ENCODE peak calls at places on chromosomes 12 and 14, in eight cellular contexts. Q, A, J, Y, M, L, W and X are unnamed samples.
A peak's percentile ranks its signal among the peaks of the same experiment; 100 is the strongest.

GRCh38 chr12:56257491-56258067 is 605 bp downstream of the ANKRD52 start:
- DNase-seq in Q (no peak), A (peak; percentile 81), J (peak; percentile 38), Y (peak; percentile 43), M (peak; percentile 39), L (peak; percentile 50), W (peak; percentile 41), X (peak; percentile 77)

GRCh38 chr12:78248321-78248720 is 417.6 kb downstream of the NAV3 start:
- DNase-seq in Q (no peak), A (no peak), J (no peak), Y (no peak), M (no peak), L (no peak), W (no peak), X (no peak)

GRCh38 chr14:54845616-54846015 is 57.0 kb downstream of the GCH1 start:
- DNase-seq in Q (no peak), A (no peak), J (no peak), Y (no peak), M (no peak), L (no peak), W (no peak), X (no peak)

GRCh38 chr12:113299619-113300237 is 35.2 kb downstream of the SLC8B1 start:
- DNase-seq in Q (peak; percentile 96), A (peak; percentile 69), J (peak; percentile 87), Y (no peak), M (peak; percentile 83), L (peak; percentile 58), W (no peak), X (no peak)

GRCh38 chr14:50946234-50946935 is 2.1 kb upstream of the PYGL start:
- DNase-seq in Q (no peak), A (no peak), J (no peak), Y (no peak), M (no peak), L (peak; percentile 26), W (no peak), X (no peak)

GRCh38 chr12:107296681-107297086 is 203.3 kb upstream of the CRY1 start:
- DNase-seq in Q (no peak), A (no peak), J (peak; percentile 82), Y (no peak), M (peak; percentile 50), L (no peak), W (no peak), X (no peak)

GRCh38 chr14:23512156-23512555 is 39.4 kb downstream of the ZFHX2 start:
- DNase-seq in Q (no peak), A (peak; percentile 77), J (no peak), Y (no peak), M (no peak), L (no peak), W (no peak), X (no peak)

GRCh38 chr12:113002155-113002554 is 23.8 kb downstream of the OAS2 start:
- DNase-seq in Q (no peak), A (no peak), J (no peak), Y (no peak), M (no peak), L (peak; percentile 35), W (no peak), X (no peak)

GRCh38 chr12:89513544-89513943 is 11.1 kb downstream of the GALNT4 start:
- DNase-seq in Q (no peak), A (no peak), J (no peak), Y (no peak), M (no peak), L (no peak), W (no peak), X (no peak)

GRCh38 chr14:26636571-26636970 is 38.7 kb upstream of the NOVA1 start:
- DNase-seq in Q (no peak), A (no peak), J (no peak), Y (no peak), M (no peak), L (no peak), W (no peak), X (no peak)

GRCh38 chr12:44372259-44372658 is 503.9 kb downstream of the NELL2 start:
- DNase-seq in Q (no peak), A (peak; percentile 7), J (peak; percentile 67), Y (no peak), M (peak; percentile 1), L (peak; percentile 75), W (no peak), X (no peak)

GRCh38 chr12:131010376-131011131 is 56.8 kb downstream of the ADGRD1 start:
- DNase-seq in Q (no peak), A (no peak), J (no peak), Y (no peak), M (no peak), L (no peak), W (no peak), X (no peak)

GRCh38 chr12:39990122-39991101 is 115.5 kb downstream of the SLC2A13 start:
- DNase-seq in Q (peak; percentile 16), A (peak; percentile 62), J (peak; percentile 21), Y (no peak), M (peak; percentile 46), L (peak; percentile 41), W (no peak), X (peak; percentile 49)

GRCh38 chr14:31660728-31661127 is 99.5 kb downstream of the NUBPL start:
- DNase-seq in Q (no peak), A (no peak), J (no peak), Y (no peak), M (no peak), L (no peak), W (no peak), X (no peak)

GRCh38 chr14:83419420-83419819 is 1885.8 kb upstream of the SEL1L start:
- DNase-seq in Q (no peak), A (no peak), J (no peak), Y (no peak), M (no peak), L (no peak), W (no peak), X (no peak)

GRCh38 chr12:47986832-47987231 is 17.4 kb downstream of the COL2A1 start:
- DNase-seq in Q (no peak), A (no peak), J (no peak), Y (no peak), M (no peak), L (no peak), W (no peak), X (no peak)

GRCh38 chr12:81974762-81975161 is 215.6 kb upstream of the PPFIA2 start:
- DNase-seq in Q (no peak), A (no peak), J (no peak), Y (no peak), M (no peak), L (no peak), W (no peak), X (no peak)

GRCh38 chr12:124747426-124748161 is 116.1 kb downstream of the SCARB1 start:
- DNase-seq in Q (peak; percentile 84), A (no peak), J (peak; percentile 89), Y (no peak), M (peak; percentile 91), L (peak; percentile 72), W (no peak), X (no peak)

GRCh38 chr12:116040412-116040811 is 237.1 kb downstream of the MED13L start:
- DNase-seq in Q (no peak), A (no peak), J (peak; percentile 45), Y (no peak), M (peak; percentile 57), L (no peak), W (no peak), X (no peak)

GRCh38 chr12:107318804-107319535 is 225.6 kb upstream of the CRY1 start:
- DNase-seq in Q (no peak), A (peak; percentile 65), J (peak; percentile 43), Y (no peak), M (peak; percentile 70), L (peak; percentile 65), W (peak; percentile 53), X (peak; percentile 79)

GRCh38 chr14:32075636-32076277 is 1.3 kb upstream of the ARHGAP5 start:
- DNase-seq in Q (peak; percentile 20), A (peak; percentile 49), J (no peak), Y (peak; percentile 30), M (no peak), L (peak; percentile 40), W (peak; percentile 20), X (no peak)

GRCh38 chr12:43805149-43805856 is 814 bp downstream of the TWF1 start:
- DNase-seq in Q (no peak), A (peak; percentile 23), J (no peak), Y (no peak), M (peak; percentile 22), L (peak; percentile 63), W (no peak), X (no peak)

GRCh38 chr14:33315721-33316120 is 377.0 kb downstream of the NPAS3 start:
- DNase-seq in Q (no peak), A (no peak), J (no peak), Y (no peak), M (no peak), L (no peak), W (no peak), X (no peak)